ENCODE peak calls at places on chromosomes 5 and 9, in ten cellular contexts. S is nucleus accumbens; A is HEK293T; C is Calu3; M is HL-60; D is effector memory CD8-positive, alpha-beta T cell; O is AG20443; E is MM.1S; T is AG04450; I is stimulated activated CD4-positive, alpha-beta T cell treated with anti-CD3 and anti-CD28 coated beads, Interleukin-15, amount 100 ng/mL, for 24 hours. U is an unnamed sample.

GRCh38 chr9:128072144-128073021 is 4.4 kb downstream of the SLC25A25 start:
- DNase-seq in A (no peak), I (peak), T (no peak), S (peak), O (peak), D (peak), C (peak), E (peak), M (peak), U (no peak)

GRCh38 chr9:5557606-5558587 is 47.6 kb downstream of the PDCD1LG2 start:
- DNase-seq in S (no peak), M (peak), T (no peak), O (no peak), E (peak), D (peak), C (no peak), I (peak), A (no peak), U (no peak)

GRCh38 chr5:64666058-64666457 is 24.2 kb upstream of the SHISAL2B start:
- DNase-seq in T (peak), C (no peak), E (no peak), M (no peak), S (no peak), O (no peak), A (no peak), D (no peak), I (no peak), U (no peak)

GRCh38 chr9:31608413-31608812 is 776.0 kb upstream of the ACO1 start:
- DNase-seq in C (no peak), A (no peak), I (no peak), M (no peak), E (no peak), D (no peak), T (no peak), S (no peak), O (no peak), U (no peak)

GRCh38 chr9:72460342-72461312 is 60.8 kb upstream of the TMC1 start:
- DNase-seq in D (no peak), S (no peak), I (no peak), E (no peak), T (no peak), O (no peak), A (no peak), M (no peak), C (no peak), U (no peak)

GRCh38 chr9:107969727-107970126 is 480.2 kb upstream of the KLF4 start:
- DNase-seq in D (no peak), I (no peak), M (no peak), A (no peak), E (no peak), O (no peak), C (no peak), T (no peak), S (no peak), U (no peak)

GRCh38 chr9:86975571-86975970 is 28.3 kb upstream of the GAS1 start:
- DNase-seq in S (no peak), M (no peak), O (no peak), E (no peak), C (no peak), T (no peak), A (no peak), D (no peak), I (no peak), U (no peak)

GRCh38 chr9:94681508-94681907 is 42.2 kb upstream of the FBP1 start:
- DNase-seq in M (no peak), O (peak), S (peak), I (peak), A (peak), C (peak), D (peak), E (peak), T (peak), U (peak)

GRCh38 chr5:6737043-6737941 is 24.1 kb downstream of the TENT4A start:
- DNase-seq in S (no peak), E (peak), C (no peak), D (no peak), A (no peak), M (no peak), T (no peak), O (no peak), I (peak), U (no peak)

GRCh38 chr5:148972396-148972795 is 90.5 kb downstream of the SH3TC2 start:
- DNase-seq in E (no peak), T (no peak), O (no peak), C (no peak), S (no peak), A (no peak), I (no peak), M (no peak), D (no peak), U (no peak)

GRCh38 chr5:126219616-126220015 is 203.6 kb upstream of the GRAMD2B start:
- DNase-seq in M (no peak), O (no peak), D (no peak), S (no peak), C (no peak), T (no peak), E (no peak), A (no peak), I (no peak), U (no peak)

GRCh38 chr9:133915534-133916158 is 76.5 kb downstream of the VAV2 start:
- DNase-seq in D (no peak), T (no peak), E (no peak), C (no peak), M (no peak), O (no peak), I (no peak), A (no peak), S (no peak), U (no peak)

GRCh38 chr5:94691947-94692346 is 73.5 kb downstream of the SLF1 start:
- DNase-seq in D (no peak), O (peak), E (no peak), A (peak), I (no peak), T (no peak), C (no peak), S (no peak), M (no peak), U (no peak)

GRCh38 chr5:55331321-55331720 is 23.5 kb downstream of the MTREX start:
- DNase-seq in E (no peak), O (no peak), I (no peak), A (no peak), S (no peak), D (no peak), M (no peak), C (no peak), T (no peak), U (no peak)

GRCh38 chr5:72586788-72587530 is 79.7 kb upstream of the ZNF366 start:
- DNase-seq in A (no peak), D (no peak), E (no peak), M (no peak), C (no peak), S (no peak), T (no peak), O (peak), I (no peak), U (no peak)

GRCh38 chr9:5185220-5185840 is at the start of gene INSL6:
- DNase-seq in E (no peak), C (no peak), S (no peak), T (no peak), A (no peak), M (no peak), O (no peak), I (no peak), D (no peak), U (no peak)

GRCh38 chr5:126234563-126235195 is 188.5 kb upstream of the GRAMD2B start:
- DNase-seq in S (no peak), O (peak), I (no peak), T (no peak), A (peak), M (no peak), E (peak), C (peak), D (no peak), U (peak)

GRCh38 chr5:131242728-131243255 is 21.1 kb upstream of the CDC42SE2 start:
- DNase-seq in D (no peak), I (no peak), S (no peak), M (no peak), T (peak), E (no peak), A (no peak), C (no peak), O (peak), U (no peak)

GRCh38 chr5:65141487-65141886 is 340.2 kb downstream of the ADAMTS6 start:
- DNase-seq in O (no peak), C (no peak), M (no peak), S (no peak), D (no peak), A (no peak), T (no peak), E (no peak), I (no peak), U (no peak)

GRCh38 chr5:127143722-127144121 is 70.4 kb upstream of the C5orf63 start:
- DNase-seq in O (no peak), D (no peak), M (no peak), I (no peak), T (no peak), C (no peak), E (no peak), S (no peak), A (no peak), U (no peak)

GRCh38 chr5:126004636-126005035 is 418.6 kb upstream of the GRAMD2B start:
- DNase-seq in T (no peak), D (no peak), E (no peak), O (no peak), A (no peak), S (no peak), I (no peak), M (no peak), C (no peak), U (no peak)

GRCh38 chr9:109156705-109157104 is 10.3 kb downstream of the FRRS1L start:
- DNase-seq in M (no peak), A (no peak), O (no peak), T (no peak), D (no peak), I (no peak), S (no peak), C (no peak), E (no peak), U (no peak)

GRCh38 chr5:61256474-61256873 is 75.6 kb upstream of the ZSWIM6 start:
- DNase-seq in T (no peak), A (no peak), E (no peak), C (peak), O (no peak), M (no peak), I (no peak), S (no peak), D (no peak), U (no peak)

GRCh38 chr9:134438204-134438788 is 112.0 kb downstream of the RXRA start:
- DNase-seq in O (no peak), M (no peak), A (no peak), I (no peak), S (peak), T (no peak), D (no peak), C (no peak), E (no peak), U (no peak)

GRCh38 chr5:31291323-31291854 is 97.9 kb downstream of the CDH6 start:
- DNase-seq in I (no peak), E (no peak), C (no peak), M (no peak), S (no peak), T (no peak), O (no peak), A (peak), D (no peak), U (no peak)

GRCh38 chr9:36896296-36896695 is 137.8 kb downstream of the PAX5 start:
- DNase-seq in D (no peak), A (no peak), M (no peak), I (no peak), T (no peak), S (no peak), O (no peak), E (no peak), C (no peak), U (no peak)

GRCh38 chr5:172410160-172410559 is 44.2 kb downstream of the SH3PXD2B start:
- DNase-seq in O (no peak), I (peak), T (no peak), D (no peak), A (no peak), M (no peak), S (no peak), E (no peak), C (no peak), U (no peak)

GRCh38 chr5:88761269-88761880 is 121.6 kb downstream of the MEF2C start:
- DNase-seq in I (no peak), E (no peak), C (no peak), M (no peak), A (no peak), S (no peak), D (no peak), O (peak), T (no peak), U (no peak)

GRCh38 chr5:159337291-159337974 is 7.1 kb upstream of the IL12B start:
- DNase-seq in D (no peak), C (no peak), M (peak), A (no peak), O (peak), S (no peak), I (peak), E (peak), T (no peak), U (no peak)

GRCh38 chr9:37966443-37967271 is 62.7 kb upstream of the SLC25A51 start:
- DNase-seq in E (no peak), M (no peak), C (peak), O (no peak), T (no peak), A (no peak), D (no peak), I (no peak), S (peak), U (no peak)

GRCh38 chr9:19229725-19230355 is 653 bp upstream of the DENND4C start:
- DNase-seq in C (no peak), T (no peak), I (no peak), E (peak), D (peak), S (no peak), A (peak), O (no peak), M (no peak), U (peak)

GRCh38 chr9:104778802-104779201 is 14.9 kb downstream of the NIPSNAP3B start:
- DNase-seq in I (no peak), S (no peak), M (no peak), A (no peak), O (no peak), C (no peak), T (no peak), E (no peak), D (no peak), U (no peak)

GRCh38 chr5:175524211-175524610 is 45.9 kb downstream of the SFXN1 start:
- DNase-seq in I (no peak), C (no peak), M (no peak), S (no peak), E (no peak), T (no peak), D (no peak), A (no peak), O (no peak), U (no peak)

GRCh38 chr9:128149951-128150593 is 819 bp downstream of the LCN2 start:
- DNase-seq in T (no peak), I (no peak), D (no peak), C (no peak), E (no peak), O (no peak), S (no peak), M (no peak), A (no peak), U (no peak)

U was measured in nephron progenitor cell.